ENCODE peak calls at places on chromosomes 6 and 20, in ten cellular contexts. One of them, this sample, is unnamed.

GRCh38 chr20:50274570-50275430 is 84.2 kb downstream of the CEBPB start:
- DNase-seq in SJSA1: no peak
- DNase-seq in activated T-helper 2 cell treated with anti-CD3 and anti-CD28 coated beads, Interferon-gamma antibody, Interleukin-2, Interleukin-4, amounts not matched to agents 10 μg/mL and 5 μg/mL and 100 μg/mL, durations not matched to agents 14 hours and 24 hours and 36 hours: no peak
- DNase-seq in fibroblast of mammary gland: no peak
- DNase-seq in iris pigment epithelial cell: no peak
- DNase-seq in stimulated activated CD8-positive, alpha-beta memory T cell treated with anti-CD3 and anti-CD28 coated beads, Interleukin-4, amount 100 ng/mL, for 4 hours: no peak
- DNase-seq in stimulated activated CD4-positive, alpha-beta T cell treated with anti-CD3 and anti-CD28 coated beads, Interleukin-1b, Interleukin-23, amount 100 ng/mL, for 1 hour: no peak
- DNase-seq in nephron progenitor cell: no peak
- DNase-seq in Daoy: no peak
- DNase-seq in neuronal stem cell: no peak
- DNase-seq in this sample: no peak

GRCh38 chr20:15205719-15206118 is 868.3 kb upstream of the FLRT3 start:
- DNase-seq in nephron progenitor cell: no peak
- DNase-seq in SJSA1: no peak
- DNase-seq in fibroblast of mammary gland: no peak
- DNase-seq in activated T-helper 2 cell treated with anti-CD3 and anti-CD28 coated beads, Interferon-gamma antibody, Interleukin-2, Interleukin-4, amounts not matched to agents 10 μg/mL and 5 μg/mL and 100 μg/mL, durations not matched to agents 14 hours and 24 hours and 36 hours: no peak
- DNase-seq in iris pigment epithelial cell: no peak
- DNase-seq in Daoy: no peak
- DNase-seq in stimulated activated CD4-positive, alpha-beta T cell treated with anti-CD3 and anti-CD28 coated beads, Interleukin-1b, Interleukin-23, amount 100 ng/mL, for 1 hour: no peak
- DNase-seq in neuronal stem cell: no peak
- DNase-seq in stimulated activated CD8-positive, alpha-beta memory T cell treated with anti-CD3 and anti-CD28 coated beads, Interleukin-4, amount 100 ng/mL, for 4 hours: no peak
- DNase-seq in this sample: no peak

GRCh38 chr6:28553986-28554881 is 28.6 kb downstream of the GPX5 start:
- DNase-seq in neuronal stem cell: no peak
- DNase-seq in SJSA1: no peak
- DNase-seq in activated T-helper 2 cell treated with anti-CD3 and anti-CD28 coated beads, Interferon-gamma antibody, Interleukin-2, Interleukin-4, amounts not matched to agents 10 μg/mL and 5 μg/mL and 100 μg/mL, durations not matched to agents 14 hours and 24 hours and 36 hours: no peak
- DNase-seq in stimulated activated CD4-positive, alpha-beta T cell treated with anti-CD3 and anti-CD28 coated beads, Interleukin-1b, Interleukin-23, amount 100 ng/mL, for 1 hour: no peak
- DNase-seq in Daoy: peak
- DNase-seq in fibroblast of mammary gland: no peak
- DNase-seq in iris pigment epithelial cell: no peak
- DNase-seq in stimulated activated CD8-positive, alpha-beta memory T cell treated with anti-CD3 and anti-CD28 coated beads, Interleukin-4, amount 100 ng/mL, for 4 hours: no peak
- DNase-seq in nephron progenitor cell: peak
- DNase-seq in this sample: no peak

GRCh38 chr6:169051371-169051770 is 202.3 kb downstream of the THBS2 start:
- DNase-seq in stimulated activated CD8-positive, alpha-beta memory T cell treated with anti-CD3 and anti-CD28 coated beads, Interleukin-4, amount 100 ng/mL, for 4 hours: no peak
- DNase-seq in nephron progenitor cell: no peak
- DNase-seq in neuronal stem cell: no peak
- DNase-seq in stimulated activated CD4-positive, alpha-beta T cell treated with anti-CD3 and anti-CD28 coated beads, Interleukin-1b, Interleukin-23, amount 100 ng/mL, for 1 hour: no peak
- DNase-seq in activated T-helper 2 cell treated with anti-CD3 and anti-CD28 coated beads, Interferon-gamma antibody, Interleukin-2, Interleukin-4, amounts not matched to agents 10 μg/mL and 5 μg/mL and 100 μg/mL, durations not matched to agents 14 hours and 24 hours and 36 hours: no peak
- DNase-seq in iris pigment epithelial cell: no peak
- DNase-seq in Daoy: no peak
- DNase-seq in SJSA1: no peak
- DNase-seq in fibroblast of mammary gland: no peak
- DNase-seq in this sample: no peak

GRCh38 chr6:133129556-133129955 is 111.6 kb upstream of the EYA4 start:
- DNase-seq in activated T-helper 2 cell treated with anti-CD3 and anti-CD28 coated beads, Interferon-gamma antibody, Interleukin-2, Interleukin-4, amounts not matched to agents 10 μg/mL and 5 μg/mL and 100 μg/mL, durations not matched to agents 14 hours and 24 hours and 36 hours: no peak
- DNase-seq in fibroblast of mammary gland: no peak
- DNase-seq in SJSA1: no peak
- DNase-seq in nephron progenitor cell: no peak
- DNase-seq in stimulated activated CD8-positive, alpha-beta memory T cell treated with anti-CD3 and anti-CD28 coated beads, Interleukin-4, amount 100 ng/mL, for 4 hours: no peak
- DNase-seq in stimulated activated CD4-positive, alpha-beta T cell treated with anti-CD3 and anti-CD28 coated beads, Interleukin-1b, Interleukin-23, amount 100 ng/mL, for 1 hour: no peak
- DNase-seq in neuronal stem cell: no peak
- DNase-seq in iris pigment epithelial cell: no peak
- DNase-seq in Daoy: no peak
- DNase-seq in this sample: no peak

GRCh38 chr6:52574709-52575489 is 2.0 kb downstream of the TRAM2 start:
- DNase-seq in fibroblast of mammary gland: peak
- DNase-seq in stimulated activated CD4-positive, alpha-beta T cell treated with anti-CD3 and anti-CD28 coated beads, Interleukin-1b, Interleukin-23, amount 100 ng/mL, for 1 hour: no peak
- DNase-seq in neuronal stem cell: no peak
- DNase-seq in activated T-helper 2 cell treated with anti-CD3 and anti-CD28 coated beads, Interferon-gamma antibody, Interleukin-2, Interleukin-4, amounts not matched to agents 10 μg/mL and 5 μg/mL and 100 μg/mL, durations not matched to agents 14 hours and 24 hours and 36 hours: peak
- DNase-seq in nephron progenitor cell: no peak
- DNase-seq in Daoy: peak
- DNase-seq in iris pigment epithelial cell: peak
- DNase-seq in stimulated activated CD8-positive, alpha-beta memory T cell treated with anti-CD3 and anti-CD28 coated beads, Interleukin-4, amount 100 ng/mL, for 4 hours: peak
- DNase-seq in SJSA1: peak
- DNase-seq in this sample: no peak

GRCh38 chr20:5432030-5432429 is 115.3 kb upstream of the PROKR2 start:
- DNase-seq in iris pigment epithelial cell: no peak
- DNase-seq in neuronal stem cell: no peak
- DNase-seq in activated T-helper 2 cell treated with anti-CD3 and anti-CD28 coated beads, Interferon-gamma antibody, Interleukin-2, Interleukin-4, amounts not matched to agents 10 μg/mL and 5 μg/mL and 100 μg/mL, durations not matched to agents 14 hours and 24 hours and 36 hours: no peak
- DNase-seq in SJSA1: no peak
- DNase-seq in nephron progenitor cell: no peak
- DNase-seq in Daoy: no peak
- DNase-seq in stimulated activated CD8-positive, alpha-beta memory T cell treated with anti-CD3 and anti-CD28 coated beads, Interleukin-4, amount 100 ng/mL, for 4 hours: no peak
- DNase-seq in fibroblast of mammary gland: no peak
- DNase-seq in stimulated activated CD4-positive, alpha-beta T cell treated with anti-CD3 and anti-CD28 coated beads, Interleukin-1b, Interleukin-23, amount 100 ng/mL, for 1 hour: no peak
- DNase-seq in this sample: no peak

GRCh38 chr20:45404438-45404837 is 3.7 kb upstream of the DBNDD2 start:
- DNase-seq in Daoy: no peak
- DNase-seq in neuronal stem cell: no peak
- DNase-seq in iris pigment epithelial cell: no peak
- DNase-seq in fibroblast of mammary gland: no peak
- DNase-seq in activated T-helper 2 cell treated with anti-CD3 and anti-CD28 coated beads, Interferon-gamma antibody, Interleukin-2, Interleukin-4, amounts not matched to agents 10 μg/mL and 5 μg/mL and 100 μg/mL, durations not matched to agents 14 hours and 24 hours and 36 hours: no peak
- DNase-seq in SJSA1: no peak
- DNase-seq in stimulated activated CD8-positive, alpha-beta memory T cell treated with anti-CD3 and anti-CD28 coated beads, Interleukin-4, amount 100 ng/mL, for 4 hours: no peak
- DNase-seq in stimulated activated CD4-positive, alpha-beta T cell treated with anti-CD3 and anti-CD28 coated beads, Interleukin-1b, Interleukin-23, amount 100 ng/mL, for 1 hour: no peak
- DNase-seq in nephron progenitor cell: no peak
- DNase-seq in this sample: no peak

GRCh38 chr6:124002377-124003081 is 198.9 kb downstream of the NKAIN2 start:
- DNase-seq in stimulated activated CD4-positive, alpha-beta T cell treated with anti-CD3 and anti-CD28 coated beads, Interleukin-1b, Interleukin-23, amount 100 ng/mL, for 1 hour: no peak
- DNase-seq in iris pigment epithelial cell: peak
- DNase-seq in activated T-helper 2 cell treated with anti-CD3 and anti-CD28 coated beads, Interferon-gamma antibody, Interleukin-2, Interleukin-4, amounts not matched to agents 10 μg/mL and 5 μg/mL and 100 μg/mL, durations not matched to agents 14 hours and 24 hours and 36 hours: no peak
- DNase-seq in stimulated activated CD8-positive, alpha-beta memory T cell treated with anti-CD3 and anti-CD28 coated beads, Interleukin-4, amount 100 ng/mL, for 4 hours: no peak
- DNase-seq in SJSA1: no peak
- DNase-seq in nephron progenitor cell: no peak
- DNase-seq in fibroblast of mammary gland: no peak
- DNase-seq in Daoy: no peak
- DNase-seq in neuronal stem cell: no peak
- DNase-seq in this sample: no peak

GRCh38 chr6:33931799-33932198 is 128.0 kb upstream of the MLN start:
- DNase-seq in activated T-helper 2 cell treated with anti-CD3 and anti-CD28 coated beads, Interferon-gamma antibody, Interleukin-2, Interleukin-4, amounts not matched to agents 10 μg/mL and 5 μg/mL and 100 μg/mL, durations not matched to agents 14 hours and 24 hours and 36 hours: no peak
- DNase-seq in neuronal stem cell: no peak
- DNase-seq in fibroblast of mammary gland: no peak
- DNase-seq in stimulated activated CD4-positive, alpha-beta T cell treated with anti-CD3 and anti-CD28 coated beads, Interleukin-1b, Interleukin-23, amount 100 ng/mL, for 1 hour: no peak
- DNase-seq in stimulated activated CD8-positive, alpha-beta memory T cell treated with anti-CD3 and anti-CD28 coated beads, Interleukin-4, amount 100 ng/mL, for 4 hours: no peak
- DNase-seq in nephron progenitor cell: no peak
- DNase-seq in iris pigment epithelial cell: no peak
- DNase-seq in SJSA1: no peak
- DNase-seq in Daoy: no peak
- DNase-seq in this sample: no peak

This sample was measured in H54.